ENCODE peak calls at places on chromosomes 12 and 14, in five cellular contexts. T is PC-9, G is fibroblast of lung, Z is GM23248, Y is hepatocyte. U is an unnamed sample.
A peak's percentile ranks its signal among the peaks of the same experiment; 100 is the strongest.

GRCh38 chr14:94114589-94115067 is 4.1 kb downstream of the IFI27 start:
- DNase-seq in T (no peak), G (no peak), Z (no peak), Y (no peak), U (no peak)

GRCh38 chr12:57622293-57623245 is 10.4 kb downstream of the B4GALNT1 start:
- DNase-seq in T (no peak), G (no peak), Z (no peak), Y (no peak), U (no peak)

GRCh38 chr14:36952702-36953101 is 219.7 kb downstream of the SLC25A21 start:
- DNase-seq in T (peak; percentile 75), G (peak; percentile 84), Z (peak; percentile 88), Y (no peak), U (no peak)

GRCh38 chr14:102200690-102201368 is 61.1 kb downstream of the WDR20 start:
- DNase-seq in T (no peak), G (no peak), Z (no peak), Y (no peak), U (no peak)

GRCh38 chr12:9086087-9086486 is 29.6 kb downstream of the A2M start:
- DNase-seq in T (no peak), G (no peak), Z (no peak), Y (no peak), U (no peak)

GRCh38 chr14:42374332-42374731 is 767.7 kb downstream of the LRFN5 start:
- DNase-seq in T (no peak), G (no peak), Z (no peak), Y (no peak), U (no peak)

GRCh38 chr12:43805149-43805856 is 814 bp downstream of the TWF1 start:
- DNase-seq in T (no peak), G (peak; percentile 9), Z (no peak), Y (no peak), U (peak; percentile 66)

GRCh38 chr12:58741226-58741625 is 179.1 kb downstream of the LRIG3 start:
- DNase-seq in T (no peak), G (no peak), Z (no peak), Y (no peak), U (peak; percentile 41)

GRCh38 chr12:124347805-124348658 is 53.1 kb downstream of the RFLNA start:
- DNase-seq in T (no peak), G (no peak), Z (peak; percentile 26), Y (no peak), U (peak; percentile 57)

GRCh38 chr12:114700392-114701103 is 16.6 kb upstream of the TBX3 start:
- DNase-seq in T (no peak), G (no peak), Z (no peak), Y (no peak), U (no peak)

GRCh38 chr12:879641-880040 is 69.9 kb downstream of the RAD52 start:
- DNase-seq in T (no peak), G (peak; percentile 78), Z (peak; percentile 74), Y (no peak), U (no peak)

GRCh38 chr12:19439059-19440018 is at the start of gene AEBP2:
- DNase-seq in T (peak; percentile 67), G (peak; percentile 95), Z (peak; percentile 97), Y (peak; percentile 96), U (peak; percentile 96)

GRCh38 chr12:43104524-43104923 is 447.5 kb downstream of the ADAMTS20 start:
- DNase-seq in T (no peak), G (peak; percentile 94), Z (peak; percentile 56), Y (no peak), U (no peak)

GRCh38 chr12:103583008-103583407 is 4.1 kb upstream of the STAB2 start:
- DNase-seq in T (no peak), G (no peak), Z (no peak), Y (no peak), U (no peak)

GRCh38 chr14:34501997-34502396 is 37.5 kb downstream of the EAPP start:
- DNase-seq in T (no peak), G (peak; percentile 45), Z (peak; percentile 46), Y (no peak), U (no peak)

GRCh38 chr12:58041441-58041840 is 100.1 kb downstream of the ATP23 start:
- DNase-seq in T (no peak), G (no peak), Z (no peak), Y (no peak), U (no peak)

GRCh38 chr12:113136128-113136989 is 798 bp upstream of the RASAL1 start:
- DNase-seq in T (no peak), G (no peak), Z (no peak), Y (no peak), U (peak; percentile 72)

GRCh38 chr14:22178330-22178981 is 410.6 kb downstream of the DAD1 start:
- DNase-seq in T (no peak), G (peak; percentile 3), Z (no peak), Y (no peak), U (no peak)

GRCh38 chr14:100640481-100641273 is 53.5 kb upstream of the BEGAIN start:
- DNase-seq in T (no peak), G (peak; percentile 79), Z (no peak), Y (no peak), U (no peak)

GRCh38 chr14:20455355-20456300 is 602 bp downstream of the APEX1 start:
- DNase-seq in T (peak; percentile 69), G (peak; percentile 90), Z (peak; percentile 93), Y (peak; percentile 89), U (peak; percentile 97)

GRCh38 chr12:96093543-96094196 is 58.3 kb upstream of the LTA4H start:
- DNase-seq in T (peak; percentile 86), G (no peak), Z (no peak), Y (no peak), U (no peak)

GRCh38 chr12:117967043-117967442 is 1.7 kb downstream of the KSR2 start:
- DNase-seq in T (no peak), G (no peak), Z (no peak), Y (no peak), U (no peak)

GRCh38 chr14:60116181-60116580 is 24.5 kb downstream of the PCNX4 start:
- DNase-seq in T (no peak), G (no peak), Z (no peak), Y (no peak), U (no peak)

GRCh38 chr14:38211258-38211735 is 3.6 kb downstream of the SSTR1 start:
- DNase-seq in T (no peak), G (no peak), Z (peak; percentile 17), Y (peak; percentile 12), U (no peak)

GRCh38 chr14:55430024-55430690 is 10.3 kb downstream of the TBPL2 start:
- DNase-seq in T (peak; percentile 91), G (peak; percentile 73), Z (peak; percentile 81), Y (peak; percentile 87), U (peak; percentile 88)

GRCh38 chr14:76584271-76584702 is 177.0 kb upstream of the VASH1 start:
- DNase-seq in T (no peak), G (no peak), Z (no peak), Y (no peak), U (no peak)

GRCh38 chr14:86788229-86788628 is 1204.8 kb downstream of the GALC start:
- DNase-seq in T (no peak), G (peak; percentile 14), Z (no peak), Y (no peak), U (no peak)

GRCh38 chr12:130955238-130955816 is 1.6 kb downstream of the ADGRD1 start:
- DNase-seq in T (no peak), G (no peak), Z (peak; percentile 24), Y (no peak), U (no peak)

GRCh38 chr12:30952036-30952435 is 25.5 kb downstream of the TSPAN11 start:
- DNase-seq in T (no peak), G (no peak), Z (peak; percentile 21), Y (no peak), U (no peak)

GRCh38 chr14:50740858-50741257 is 72.8 kb upstream of the SAV1 start:
- DNase-seq in T (no peak), G (peak; percentile 19), Z (peak; percentile 20), Y (no peak), U (no peak)

GRCh38 chr12:45669762-45670161 is 59.7 kb upstream of the ARID2 start:
- DNase-seq in T (no peak), G (no peak), Z (peak; percentile 19), Y (no peak), U (no peak)

GRCh38 chr12:45667761-45668160 is 61.7 kb upstream of the ARID2 start:
- DNase-seq in T (no peak), G (no peak), Z (no peak), Y (no peak), U (no peak)

GRCh38 chr12:45670339-45671065 is 59.0 kb upstream of the ARID2 start:
- DNase-seq in T (no peak), G (no peak), Z (peak; percentile 20), Y (no peak), U (no peak)

GRCh38 chr12:45668641-45669040 is 60.9 kb upstream of the ARID2 start:
- DNase-seq in T (no peak), G (no peak), Z (no peak), Y (no peak), U (no peak)

GRCh38 chr12:45669093-45669492 is 60.4 kb upstream of the ARID2 start:
- DNase-seq in T (no peak), G (peak; percentile 7), Z (no peak), Y (no peak), U (no peak)
- H2AFZ ChIP-seq in T (no peak overlapping the region), G (no peak overlapping the region), Z (no peak overlapping the region), Y (peak overlapping the region; percentile 3), U (no peak overlapping the region)

DNA sequence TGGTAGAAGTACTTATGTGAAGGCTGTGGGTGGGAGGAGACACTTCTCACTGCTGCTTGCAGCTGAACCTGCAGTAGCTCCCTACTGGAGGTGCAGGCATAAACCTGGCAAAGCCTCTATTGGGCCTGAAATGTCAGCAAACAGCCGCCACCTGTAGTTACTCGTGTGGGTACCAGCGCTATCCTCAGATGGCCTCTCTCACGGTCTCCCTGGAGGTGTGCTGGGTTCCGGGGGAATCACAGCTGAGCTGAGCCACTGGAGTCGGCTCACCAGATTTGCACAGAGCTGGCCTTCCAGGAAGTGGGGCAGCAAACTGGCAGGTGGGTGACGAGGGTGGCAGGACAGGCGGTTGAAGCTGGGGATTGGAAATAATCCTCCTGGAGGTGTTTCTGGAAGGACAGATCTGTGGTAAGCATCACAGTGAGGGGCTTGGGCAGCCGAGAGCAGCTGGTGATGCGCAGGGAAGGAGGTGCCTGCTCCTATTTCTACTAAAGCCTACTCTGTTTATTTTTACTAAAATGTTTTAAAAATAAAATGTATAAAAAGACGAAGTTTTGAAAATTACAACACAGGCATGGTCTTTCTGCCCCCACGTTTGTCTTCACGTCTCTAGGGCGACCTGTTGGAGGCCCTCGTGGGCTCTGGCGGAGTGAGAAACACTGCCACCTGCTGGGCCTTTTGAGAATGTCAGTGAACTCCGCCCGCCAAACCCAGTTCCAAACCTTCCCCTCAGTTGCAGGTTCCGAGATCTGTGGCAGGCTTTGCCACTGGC is 67.8 kb upstream of the PLEKHG3 start:
- DNase-seq in T (no peak), G (peak; percentile 36), Z (peak; percentile 80), Y (peak; percentile 85), U (peak; percentile 92)
- H2AFZ ChIP-seq in T (peak overlapping the region; percentile 64), G (peak overlapping the region; percentile 42), Z (peak overlapping the region; percentile 51), Y (peak overlapping the region; percentile 27), U (no peak overlapping the region)

GRCh38 chr12:132623072-132623869 is 4.7 kb downstream of the P2RX2 start:
- DNase-seq in T (peak; percentile 90), G (no peak), Z (no peak), Y (no peak), U (no peak)
- H2AFZ ChIP-seq in T (peak overlapping the region; percentile 36), G (peak overlapping the region; percentile 32), Z (no peak overlapping the region), Y (no peak overlapping the region), U (no peak overlapping the region)

GRCh38 chr12:85076688-85077430 is 40.7 kb downstream of the LRRIQ1 start:
- DNase-seq in T (peak; percentile 85), G (peak; percentile 94), Z (peak; percentile 88), Y (peak; percentile 81), U (peak; percentile 77)
- H2AFZ ChIP-seq in T (no peak overlapping the region), G (no peak overlapping the region), Z (peak overlapping the region; percentile 12), Y (no peak overlapping the region), U (no peak overlapping the region)

GRCh38 chr12:63410197-63410596 is 258.1 kb downstream of the DPY19L2 start:
- DNase-seq in T (no peak), G (no peak), Z (no peak), Y (no peak), U (no peak)
- H2AFZ ChIP-seq in T (no peak overlapping the region), G (no peak overlapping the region), Z (no peak overlapping the region), Y (no peak overlapping the region), U (no peak overlapping the region)

GRCh38 chr12:25364529-25365339 is 114.0 kb upstream of the KRAS start:
- DNase-seq in T (no peak), G (no peak), Z (no peak), Y (no peak), U (no peak)
- H2AFZ ChIP-seq in T (no peak overlapping the region), G (no peak overlapping the region), Z (peak overlapping the region; percentile 52), Y (peak overlapping the region; percentile 1), U (no peak overlapping the region)

U was measured in Karpas-422.